ENCODE peak calls at places on chromosomes 3 and 15, in eight cellular contexts. W, Q, B, E, L, G, R and Y are unnamed samples.

GRCh38 chr3:56133423-56133822 is 334.8 kb downstream of the ERC2 start:
- DNase-seq in W (no peak), R (no peak), Q (no peak), L (no peak), B (no peak), E (no peak), G (no peak), Y (no peak)

GRCh38 chr3:86968224-86968932 is 22.6 kb downstream of the VGLL3 start:
- DNase-seq in G (no peak), W (no peak), R (no peak), L (no peak), Q (no peak), B (no peak), E (no peak), Y (no peak)

GRCh38 chr15:69504352-69505040 is 51.9 kb downstream of the RPLP1 start:
- DNase-seq in R (no peak), L (no peak), B (no peak), G (no peak), W (no peak), E (no peak), Q (no peak), Y (no peak)

GRCh38 chr3:126269360-126269759 is 87.8 kb downstream of the KLF15 start:
- DNase-seq in B (no peak), L (no peak), R (no peak), W (no peak), G (peak; percentile 69), E (no peak), Q (no peak), Y (no peak)

GRCh38 chr3:33315826-33316225 is 38.6 kb downstream of the FBXL2 start:
- DNase-seq in B (no peak), G (no peak), R (no peak), L (no peak), E (no peak), W (no peak), Q (no peak), Y (no peak)

GRCh38 chr15:39286706-39287105 is 294.2 kb upstream of the THBS1 start:
- DNase-seq in E (no peak), L (no peak), W (no peak), R (no peak), G (no peak), Q (no peak), B (no peak), Y (no peak)

GRCh38 chr3:194003128-194004057 is 132.6 kb upstream of the HES1 start:
- DNase-seq in G (peak; percentile 98), Q (peak; percentile 82), E (peak; percentile 50), B (no peak), L (peak; percentile 95), W (peak; percentile 82), R (peak; percentile 92), Y (peak; percentile 82)

GRCh38 chr15:91186892-91187644 is 87.0 kb downstream of the SV2B start:
- DNase-seq in R (no peak), W (no peak), G (no peak), L (no peak), E (peak; percentile 50), Q (no peak), B (peak; percentile 29), Y (peak; percentile 32)

GRCh38 chr15:68729789-68730201 is 90.9 kb downstream of the ANP32A start:
- DNase-seq in Q (no peak), L (no peak), G (no peak), E (peak; percentile 15), W (no peak), B (peak; percentile 57), R (peak; percentile 70), Y (no peak)

GRCh38 chr3:11624161-11624560 is 19.6 kb downstream of the VGLL4 start:
- DNase-seq in B (no peak), Q (no peak), G (no peak), E (no peak), W (no peak), R (no peak), L (no peak), Y (peak; percentile 45)

GRCh38 chr3:12323237-12323636 is 34.4 kb downstream of the PPARG start:
- DNase-seq in E (no peak), W (no peak), B (no peak), R (no peak), L (no peak), G (no peak), Q (no peak), Y (no peak)

DNA sequence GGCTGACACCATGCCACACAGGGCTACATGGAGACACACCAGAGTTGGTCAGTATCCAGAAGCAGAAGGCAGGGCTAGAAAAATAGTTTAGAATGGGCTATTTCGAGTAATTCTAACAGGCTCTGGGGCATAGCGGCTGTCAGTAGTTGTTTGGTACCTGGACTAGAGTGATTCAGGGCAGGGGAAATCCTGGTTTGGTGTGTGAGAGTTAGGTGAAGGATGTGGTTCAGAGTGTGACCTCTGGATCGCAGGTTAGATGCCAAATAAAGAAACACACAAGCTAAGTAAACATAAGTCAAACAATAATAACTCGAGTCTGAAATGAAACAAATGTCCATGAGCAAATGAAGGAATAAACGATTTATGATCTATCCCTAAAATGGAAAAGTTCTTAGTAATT is 31.5 kb downstream of the CNTN3 start:
- DNase-seq in Q (no peak), B (no peak), W (no peak), E (no peak), G (no peak), L (no peak), R (no peak), Y (no peak)
- TF ChIP-seq CTCF in Q (no peak), B (no peak), W (no peak), E (no peak), G (no peak), L (no peak), R (no peak), Y (no peak)

GRCh38 chr15:25056484-25057429 is 102.0 kb downstream of the SNRPN start:
- DNase-seq in L (no peak), E (no peak), W (no peak), G (peak; percentile 53), B (peak; percentile 6), R (peak; percentile 3), Q (no peak), Y (no peak)
- TF ChIP-seq CTCF in L (no peak), E (peak; percentile 40), W (no peak), G (no peak), B (no peak), R (no peak), Q (no peak), Y (no peak)

GRCh38 chr3:129623447-129624118 is 17.1 kb upstream of the PLXND1 start:
- DNase-seq in W (no peak), E (peak; percentile 88), B (no peak), G (peak; percentile 86), R (peak; percentile 91), Q (no peak), L (peak; percentile 85), Y (peak; percentile 15)

GRCh38 chr3:129624347-129625070 is 18.0 kb upstream of the PLXND1 start:
- DNase-seq in E (no peak), R (peak; percentile 26), W (no peak), Q (no peak), G (peak; percentile 70), B (no peak), L (peak; percentile 62), Y (peak; percentile 13)

GRCh38 chr3:129626744-129627349 is 20.4 kb upstream of the PLXND1 start:
- DNase-seq in B (peak; percentile 64), E (peak; percentile 90), R (peak; percentile 95), Q (peak; percentile 79), G (peak; percentile 97), L (peak; percentile 97), W (peak; percentile 89), Y (peak; percentile 98)

GRCh38 chr3:129627350-129628168 is 21.1 kb upstream of the PLXND1 start:
- DNase-seq in E (peak; percentile 74), W (peak; percentile 78), G (peak; percentile 90), B (peak; percentile 82), L (peak; percentile 84), R (peak; percentile 77), Q (no peak), Y (peak; percentile 88)

GRCh38 chr3:129625071-129625874 is 18.8 kb upstream of the PLXND1 start:
- DNase-seq in E (no peak), B (no peak), W (peak; percentile 44), G (peak; percentile 74), R (peak; percentile 18), Q (no peak), L (peak; percentile 58), Y (peak; percentile 32)
- TF ChIP-seq CTCF in E (no peak), B (no peak), W (no peak), G (no peak), R (no peak), Q (no peak), L (no peak), Y (no peak)

GRCh38 chr3:149752051-149752787 is at the start of gene COMMD2:
- DNase-seq in E (peak; percentile 66), L (peak; percentile 84), Q (peak; percentile 14), B (peak; percentile 75), R (peak; percentile 63), W (peak; percentile 82), G (peak; percentile 82), Y (peak; percentile 85)

GRCh38 chr3:149751551-149751950 is 738 bp downstream of the COMMD2 start:
- DNase-seq in G (no peak), B (no peak), E (no peak), L (no peak), R (no peak), W (no peak), Q (no peak), Y (no peak)

GRCh38 chr3:149753717-149754116 is 1.4 kb upstream of the COMMD2 start:
- DNase-seq in L (no peak), R (no peak), W (no peak), Q (no peak), G (no peak), B (no peak), E (no peak), Y (no peak)

DNA sequence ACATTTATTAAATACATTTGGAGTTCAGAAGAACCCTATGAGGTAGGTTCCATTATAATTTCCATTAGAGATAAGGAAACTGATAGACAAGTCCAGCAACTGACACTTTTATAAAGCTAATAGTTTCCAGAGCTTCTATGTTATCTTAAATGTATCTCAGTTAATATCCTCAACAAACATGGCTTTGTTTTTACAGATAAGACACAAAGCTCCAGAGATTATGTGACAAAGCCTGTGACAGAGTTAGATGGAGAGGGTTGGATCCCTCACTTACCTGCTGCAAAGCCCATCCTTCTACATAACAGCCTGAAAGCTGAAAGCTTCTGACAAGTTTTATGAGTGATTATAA is 473 bp upstream of the COMMD2 start:
- DNase-seq in G (no peak), B (no peak), Q (no peak), L (no peak), W (no peak), E (no peak), R (no peak), Y (no peak)
- TF ChIP-seq CTCF in G (no peak), B (no peak), Q (no peak), L (no peak), W (peak; percentile 4), E (no peak), R (no peak), Y (no peak)

DNA sequence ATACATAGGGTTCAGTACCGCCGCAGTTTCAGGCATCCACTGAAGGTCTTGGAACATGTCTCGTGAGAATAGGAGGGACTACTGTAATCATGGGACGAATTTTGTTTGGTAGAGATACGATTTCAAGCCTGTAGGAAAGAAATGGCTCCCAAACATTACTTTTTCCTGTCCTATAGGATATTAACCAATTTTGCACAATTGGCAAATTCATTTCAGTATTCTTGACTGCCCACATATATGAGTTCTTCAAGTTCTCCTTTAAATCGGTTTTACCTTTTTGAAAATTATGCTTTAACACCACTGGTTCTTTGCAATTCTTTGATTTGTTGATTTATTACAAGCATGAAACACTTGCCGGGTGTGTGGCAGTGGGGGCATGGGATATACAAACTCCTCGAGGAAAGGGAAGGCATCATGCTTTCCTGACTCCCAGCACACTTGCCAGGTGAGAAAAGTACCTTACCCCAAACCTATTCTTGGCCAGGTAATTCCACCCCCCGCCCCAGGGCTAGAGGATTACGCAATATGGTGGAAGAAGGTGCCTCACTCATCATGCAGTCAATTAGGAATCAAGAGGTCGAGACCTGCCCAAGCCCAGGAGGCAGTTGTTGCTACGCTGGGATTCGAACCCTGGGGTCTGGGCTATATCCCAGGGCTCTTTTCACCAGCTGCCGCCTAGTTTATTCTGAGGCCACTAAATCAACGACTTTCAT is 584 bp upstream of the LARS2 start:
- DNase-seq in R (no peak), L (peak; percentile 57), G (no peak), E (peak; percentile 3), B (no peak), W (no peak), Q (no peak), Y (no peak)
- TF ChIP-seq CTCF in R (no peak), L (no peak), G (no peak), E (no peak), B (no peak), W (no peak), Q (no peak), Y (no peak)